ENCODE peak calls at places on chromosomes 5 and 9, in seven cellular contexts. X is coronary artery, E is fibroblast of the aortic adventitia, Y is hepatocyte, K is AG10803, O is lower leg skin, L is HepG2. Z is an unnamed sample.

GRCh38 chr5:155049569-155050383 is 36.2 kb downstream of the KIF4B start:
- DNase-seq in Y (peak), O (no peak), K (no peak), E (peak), L (peak), X (no peak), Z (no peak)

GRCh38 chr5:60538955-60539866 is 160.8 kb downstream of the DEPDC1B start:
- DNase-seq in O (no peak), E (peak), X (no peak), L (no peak), Y (no peak), K (no peak), Z (no peak)

GRCh38 chr9:36136277-36136893 is at the start of gene GLIPR2:
- DNase-seq in O (no peak), E (peak), Y (peak), K (peak), L (peak), X (peak), Z (peak)

GRCh38 chr5:116779846-116780245 is 205.2 kb upstream of the SEMA6A start:
- DNase-seq in X (no peak), K (no peak), L (no peak), Y (no peak), O (no peak), E (no peak), Z (no peak)

GRCh38 chr9:127223266-127223665 is 41.3 kb upstream of the GARNL3 start:
- DNase-seq in L (no peak), K (no peak), E (no peak), X (no peak), Y (no peak), O (no peak), Z (no peak)

GRCh38 chr9:95087659-95088242 is 229.8 kb downstream of the FANCC start:
- DNase-seq in O (no peak), E (no peak), X (no peak), K (no peak), L (no peak), Y (no peak), Z (no peak)

GRCh38 chr9:128082173-128082572 is 14.1 kb downstream of the SLC25A25 start:
- DNase-seq in L (no peak), O (no peak), Y (no peak), X (no peak), K (no peak), E (no peak), Z (no peak)

GRCh38 chr5:76813982-76814562 is 4.8 kb upstream of the F2RL1 start:
- DNase-seq in K (peak), Y (no peak), L (peak), E (peak), X (no peak), O (no peak), Z (no peak)

GRCh38 chr9:76873056-76873792 is 32.7 kb downstream of the PRUNE2 start:
- DNase-seq in E (peak), O (peak), K (peak), Y (no peak), L (no peak), X (no peak), Z (no peak)

GRCh38 chr5:164146223-164146622 is 640.8 kb downstream of the MAT2B start:
- DNase-seq in X (no peak), E (no peak), K (no peak), L (no peak), O (no peak), Y (no peak), Z (no peak)

GRCh38 chr5:6634327-6634713 is 1.1 kb downstream of the SRD5A1 start:
- DNase-seq in L (no peak), E (peak), Y (no peak), O (no peak), X (no peak), K (peak), Z (no peak)

GRCh38 chr5:159510282-159510681 is 180.0 kb upstream of the IL12B start:
- DNase-seq in O (peak), L (peak), Y (peak), K (peak), X (no peak), E (peak), Z (peak)

GRCh38 chr9:81118416-81118815 is 570.9 kb downstream of the TLE1 start:
- DNase-seq in L (no peak), E (no peak), Y (no peak), X (no peak), O (no peak), K (no peak), Z (no peak)

GRCh38 chr5:178642351-178642909 is 15.6 kb upstream of the CLK4 start:
- DNase-seq in O (peak), L (no peak), X (peak), Y (peak), E (peak), K (peak), Z (no peak)

GRCh38 chr9:106287108-106287631 is 575.8 kb upstream of the ZNF462 start:
- DNase-seq in Y (peak), O (no peak), X (no peak), L (no peak), E (peak), K (peak), Z (no peak)

GRCh38 chr9:136566899-136567298 is 21.1 kb upstream of the NOTCH1 start:
- DNase-seq in Y (no peak), X (no peak), K (no peak), L (no peak), E (peak), O (no peak), Z (no peak)

GRCh38 chr5:94326579-94326978 is 291.8 kb downstream of the KIAA0825 start:
- DNase-seq in L (peak), X (no peak), E (no peak), O (no peak), Y (no peak), K (peak), Z (no peak)

GRCh38 chr9:4842734-4843133 is 50.0 kb downstream of the RCL1 start:
- DNase-seq in E (peak), O (no peak), L (no peak), X (no peak), K (no peak), Y (no peak), Z (no peak)

GRCh38 chr9:131731237-131731995 is 8.5 kb downstream of the RAPGEF1 start:
- DNase-seq in Y (no peak), O (no peak), K (no peak), L (peak), X (no peak), E (no peak), Z (no peak)

GRCh38 chr5:109035470-109035869 is 287.8 kb downstream of the FER start:
- DNase-seq in O (no peak), E (peak), K (peak), Y (no peak), X (no peak), L (no peak), Z (no peak)

GRCh38 chr9:97237311-97237786 is 70.1 kb upstream of the CCDC180 start:
- DNase-seq in O (no peak), E (no peak), L (peak), X (no peak), Y (peak), K (no peak), Z (peak)

GRCh38 chr5:95761771-95762680 is 30.9 kb downstream of the RHOBTB3 start:
- DNase-seq in Y (no peak), K (peak), L (no peak), O (no peak), E (peak), X (no peak), Z (no peak)

GRCh38 chr5:52989025-52989780 is at the start of gene ITGA2:
- DNase-seq in E (peak), K (peak), L (peak), O (peak), Y (peak), X (no peak), Z (peak)

GRCh38 chr9:27528278-27528885 is 1.2 kb downstream of the MOB3B start:
- DNase-seq in E (peak), X (peak), L (no peak), Y (peak), K (peak), O (peak), Z (peak)

GRCh38 chr5:149646564-149646963 is 65.3 kb downstream of the ARHGEF37 start:
- DNase-seq in Y (peak), O (no peak), K (no peak), E (no peak), L (no peak), X (no peak), Z (peak)

GRCh38 chr9:104386425-104387069 is 117.5 kb upstream of the OR13F1 start:
- DNase-seq in X (no peak), L (peak), K (peak), Y (peak), E (peak), O (no peak), Z (no peak)

GRCh38 chr5:78912085-78912771 is 72.9 kb downstream of the ARSB start:
- DNase-seq in K (no peak), O (no peak), L (no peak), Y (no peak), E (peak), X (no peak), Z (no peak)

GRCh38 chr9:88954073-88954472 is 37.2 kb upstream of the S1PR3 start:
- DNase-seq in X (no peak), L (no peak), O (no peak), K (peak), Y (no peak), E (no peak), Z (no peak)

GRCh38 chr5:134567651-134568338 is 42.3 kb downstream of the JADE2 start:
- DNase-seq in X (no peak), K (peak), O (peak), E (peak), L (no peak), Y (no peak), Z (no peak)
- TF ChIP-seq CTCF in X (no peak), K (no peak), O (no peak), E (no peak), L (no peak), Y (no peak), Z (no peak)

GRCh38 chr9:1049641-1050040 is 516 bp upstream of the DMRT2 start:
- DNase-seq in K (no peak), Y (no peak), E (no peak), O (no peak), X (no peak), L (no peak), Z (no peak)
- TF ChIP-seq CTCF in K (no peak), Y (no peak), E (no peak), O (no peak), X (no peak), L (no peak), Z (no peak)

GRCh38 chr5:914174-914573 is 21.5 kb downstream of the TRIP13 start:
- DNase-seq in O (no peak), Y (no peak), K (no peak), X (no peak), E (no peak), L (no peak), Z (no peak)

GRCh38 chr5:914612-915011 is 21.9 kb downstream of the TRIP13 start:
- DNase-seq in O (no peak), Y (no peak), E (no peak), K (no peak), L (no peak), X (no peak), Z (no peak)

GRCh38 chr5:910769-911160 is 18.1 kb downstream of the TRIP13 start:
- DNase-seq in X (no peak), Y (no peak), K (no peak), L (no peak), O (no peak), E (no peak), Z (no peak)

GRCh38 chr5:911601-912000 is 18.9 kb downstream of the TRIP13 start:
- DNase-seq in X (no peak), K (no peak), L (no peak), E (peak), Y (no peak), O (no peak), Z (no peak)

GRCh38 chr5:912356-913091 is 19.8 kb downstream of the TRIP13 start:
- DNase-seq in Y (no peak), K (peak), L (no peak), E (peak), X (no peak), O (peak), Z (no peak)
- TF ChIP-seq CTCF in Y (no peak), K (no peak), L (peak), E (peak), X (no peak), O (no peak), Z (no peak)

GRCh38 chr9:72337286-72337685 is 27.7 kb downstream of the ZFAND5 start:
- DNase-seq in L (no peak), O (no peak), E (no peak), Y (no peak), X (no peak), K (no peak), Z (no peak)

GRCh38 chr9:72332351-72332750 is 32.7 kb downstream of the ZFAND5 start:
- DNase-seq in K (no peak), L (no peak), O (no peak), E (no peak), X (no peak), Y (no peak), Z (no peak)

GRCh38 chr9:72338631-72339030 is 26.4 kb downstream of the ZFAND5 start:
- DNase-seq in X (no peak), K (no peak), E (no peak), O (no peak), Y (no peak), L (no peak), Z (no peak)

GRCh38 chr9:72334658-72335337 is 30.2 kb downstream of the ZFAND5 start:
- DNase-seq in O (no peak), Y (no peak), E (no peak), X (no peak), L (no peak), K (no peak), Z (no peak)

GRCh38 chr9:72333758-72334157 is 31.2 kb downstream of the ZFAND5 start:
- DNase-seq in O (no peak), K (no peak), L (no peak), X (no peak), Y (no peak), E (no peak), Z (no peak)
- TF ChIP-seq CTCF in O (no peak), K (no peak), L (peak), X (no peak), Y (no peak), E (no peak), Z (no peak)

Z was measured in mesothelial cell of epicardium.